ENCODE peak calls at places on chromosome 1, in six cellular contexts. One of them, this sample, is unnamed.

GRCh38 chr1:113286156-113286555 is 104.2 kb upstream of the MAGI3 start:
- DNase-seq in A549: no peak
- DNase-seq in PC-3: no peak
- DNase-seq in adrenal gland: no peak
- DNase-seq in Panc1: no peak
- DNase-seq in substantia nigra: no peak
- DNase-seq in this sample: no peak

GRCh38 chr1:173134029-173134428 is 73.1 kb downstream of the TNFSF4 start:
- DNase-seq in A549: no peak
- DNase-seq in PC-3: peak; percentile 64
- DNase-seq in adrenal gland: no peak
- DNase-seq in Panc1: no peak
- DNase-seq in substantia nigra: no peak
- DNase-seq in this sample: no peak

GRCh38 chr1:40980453-40981121 is 1.1 kb downstream of the CTPS1 start:
- DNase-seq in A549: no peak
- DNase-seq in PC-3: peak; percentile 63
- DNase-seq in adrenal gland: no peak
- DNase-seq in Panc1: no peak
- DNase-seq in substantia nigra: no peak
- DNase-seq in this sample: peak; percentile 69

GRCh38 chr1:109821221-109821669 is 57.5 kb upstream of the EPS8L3 start:
- DNase-seq in A549: peak; percentile 56
- DNase-seq in PC-3: peak; percentile 81
- DNase-seq in adrenal gland: peak; percentile 92
- DNase-seq in Panc1: no peak
- DNase-seq in substantia nigra: no peak
- DNase-seq in this sample: peak; percentile 70

GRCh38 chr1:44290250-44291094 is 64.6 kb downstream of the ERI3 start:
- DNase-seq in A549: no peak
- DNase-seq in PC-3: no peak
- DNase-seq in adrenal gland: no peak
- DNase-seq in Panc1: no peak
- DNase-seq in substantia nigra: no peak
- DNase-seq in this sample: no peak

GRCh38 chr1:52139817-52140540 is 1.9 kb upstream of the ZFYVE9 start:
- DNase-seq in A549: no peak
- DNase-seq in PC-3: peak; percentile 68
- DNase-seq in adrenal gland: no peak
- DNase-seq in Panc1: peak; percentile 75
- DNase-seq in substantia nigra: no peak
- DNase-seq in this sample: no peak

GRCh38 chr1:19307804-19308508 is 4.0 kb downstream of the AKR7A2 start:
- DNase-seq in A549: no peak
- DNase-seq in PC-3: no peak
- DNase-seq in adrenal gland: no peak
- DNase-seq in Panc1: no peak
- DNase-seq in substantia nigra: no peak
- DNase-seq in this sample: no peak

GRCh38 chr1:62093261-62093660 is 101.4 kb upstream of the L1TD1 start:
- DNase-seq in A549: no peak
- DNase-seq in PC-3: no peak
- DNase-seq in adrenal gland: no peak
- DNase-seq in Panc1: no peak
- DNase-seq in substantia nigra: no peak
- DNase-seq in this sample: no peak

DNA sequence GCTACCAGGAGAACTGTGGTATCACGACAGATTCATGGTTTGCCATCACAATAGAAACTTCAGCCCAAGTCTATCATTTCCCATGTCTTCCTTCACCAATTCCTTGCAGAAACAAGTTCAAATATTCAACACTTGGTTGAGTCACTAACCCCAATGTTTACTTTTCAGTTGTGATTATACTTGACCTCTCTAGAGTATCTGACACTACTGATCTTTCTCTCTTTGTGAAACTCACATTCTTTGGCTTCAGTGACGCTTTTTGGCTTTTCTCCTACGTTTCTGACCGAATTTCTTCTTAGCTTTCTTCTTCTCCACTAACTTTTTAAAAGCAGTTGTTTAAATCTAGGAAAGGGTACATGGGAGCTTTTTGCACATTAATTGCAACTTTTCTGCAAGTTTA is 48.8 kb upstream of the HMGB4 start:
- DNase-seq in A549: no peak
- DNase-seq in PC-3: peak; percentile 36
- DNase-seq in adrenal gland: no peak
- DNase-seq in Panc1: no peak
- DNase-seq in substantia nigra: no peak
- DNase-seq in this sample: no peak
- H3K27ac ChIP-seq in A549: no peak overlapping the region
- H3K27ac ChIP-seq in PC-3: no peak overlapping the region
- H3K27ac ChIP-seq in adrenal gland: no peak overlapping the region
- H3K27ac ChIP-seq in Panc1: no peak overlapping the region
- H3K27ac ChIP-seq in substantia nigra: no peak overlapping the region
- H3K27ac ChIP-seq in this sample: no peak overlapping the region

GRCh38 chr1:119099775-119100174 is 40.7 kb downstream of the WARS2 start:
- DNase-seq in A549: no peak
- DNase-seq in PC-3: no peak
- DNase-seq in adrenal gland: no peak
- DNase-seq in Panc1: no peak
- DNase-seq in substantia nigra: no peak
- DNase-seq in this sample: no peak

GRCh38 chr1:119101563-119101962 is 38.9 kb downstream of the WARS2 start:
- DNase-seq in A549: no peak
- DNase-seq in PC-3: no peak
- DNase-seq in adrenal gland: no peak
- DNase-seq in Panc1: no peak
- DNase-seq in substantia nigra: no peak
- DNase-seq in this sample: no peak

GRCh38 chr1:119097380-119097779 is 43.1 kb downstream of the WARS2 start:
- DNase-seq in A549: no peak
- DNase-seq in PC-3: peak; percentile 4
- DNase-seq in adrenal gland: no peak
- DNase-seq in Panc1: no peak
- DNase-seq in substantia nigra: no peak
- DNase-seq in this sample: no peak

GRCh38 chr1:119103764-119104163 is 36.7 kb downstream of the WARS2 start:
- DNase-seq in A549: no peak
- DNase-seq in PC-3: no peak
- DNase-seq in adrenal gland: no peak
- DNase-seq in Panc1: no peak
- DNase-seq in substantia nigra: no peak
- DNase-seq in this sample: no peak

DNA sequence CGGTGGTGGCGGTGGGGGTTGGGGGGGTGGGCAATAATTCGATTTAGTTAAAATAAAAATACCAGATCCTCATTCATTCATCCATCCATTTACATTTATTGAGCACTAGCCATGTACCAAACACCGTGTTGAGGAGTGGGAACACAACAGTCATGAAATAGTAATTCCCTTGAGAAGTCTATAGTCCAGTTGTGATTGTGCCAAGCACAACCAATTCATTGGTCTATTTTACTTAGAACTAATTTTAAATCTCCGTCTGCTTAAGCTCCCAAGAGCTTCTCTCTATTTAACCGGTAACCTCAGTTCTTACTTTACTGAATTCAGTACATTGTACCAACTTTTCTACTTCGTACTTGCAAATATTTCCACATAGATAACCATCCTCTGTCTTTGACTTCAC is 38.4 kb downstream of the WARS2 start:
- DNase-seq in A549: no peak
- DNase-seq in PC-3: no peak
- DNase-seq in adrenal gland: no peak
- DNase-seq in Panc1: no peak
- DNase-seq in substantia nigra: no peak
- DNase-seq in this sample: no peak
- H3K27ac ChIP-seq in A549: no peak overlapping the region
- H3K27ac ChIP-seq in PC-3: no peak overlapping the region
- H3K27ac ChIP-seq in adrenal gland: peak overlapping the region; percentile 44
- H3K27ac ChIP-seq in Panc1: no peak overlapping the region
- H3K27ac ChIP-seq in substantia nigra: no peak overlapping the region
- H3K27ac ChIP-seq in this sample: no peak overlapping the region

DNA sequence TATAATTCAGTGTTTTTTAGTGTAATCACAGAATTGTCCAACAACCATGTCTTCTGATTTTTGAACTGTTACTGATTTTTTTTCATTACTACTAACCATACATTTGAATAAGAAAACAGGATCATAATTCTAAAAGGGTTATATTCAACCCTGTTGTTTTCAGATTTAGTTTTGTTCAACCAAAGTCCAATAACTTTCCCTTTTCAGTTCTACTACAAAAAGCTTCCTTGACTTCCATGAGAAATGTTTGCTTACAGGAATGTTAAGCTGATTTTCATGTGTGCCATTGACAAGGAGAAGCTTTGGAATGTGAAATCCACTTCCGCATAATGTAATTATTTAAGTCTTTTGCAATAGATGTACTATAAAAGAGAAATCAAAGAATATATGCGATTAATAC is 72.0 kb upstream of the ZNF326 start:
- DNase-seq in A549: no peak
- DNase-seq in PC-3: no peak
- DNase-seq in adrenal gland: no peak
- DNase-seq in Panc1: no peak
- DNase-seq in substantia nigra: no peak
- DNase-seq in this sample: no peak
- H3K27ac ChIP-seq in A549: no peak overlapping the region
- H3K27ac ChIP-seq in PC-3: no peak overlapping the region
- H3K27ac ChIP-seq in adrenal gland: no peak overlapping the region
- H3K27ac ChIP-seq in Panc1: no peak overlapping the region
- H3K27ac ChIP-seq in substantia nigra: no peak overlapping the region
- H3K27ac ChIP-seq in this sample: no peak overlapping the region

DNA sequence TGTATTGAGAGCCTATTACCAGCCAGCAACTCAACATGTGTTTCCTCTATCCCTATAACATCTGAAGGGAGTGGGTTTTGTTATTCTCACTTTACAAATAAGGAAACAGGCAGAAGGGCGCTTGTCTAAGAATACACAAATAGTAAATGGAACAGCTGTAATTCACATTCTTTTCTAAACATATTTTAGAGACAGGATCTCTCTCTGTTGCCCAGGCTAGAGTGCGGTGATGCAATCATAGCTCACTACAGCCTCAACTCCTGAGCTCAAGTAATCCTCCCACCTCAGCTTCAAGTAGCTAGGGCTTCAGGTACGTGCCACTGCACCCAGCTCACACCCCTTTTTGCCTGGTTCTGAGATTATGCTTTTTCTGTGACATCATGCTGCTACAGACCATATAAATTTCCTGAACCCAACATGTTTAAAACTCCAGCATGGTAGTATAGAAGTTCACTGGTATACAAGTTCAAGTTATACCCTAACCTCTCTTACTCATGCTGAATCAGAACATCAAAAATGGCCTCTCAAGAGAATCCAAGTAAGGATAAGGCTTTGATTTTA is 8.6 kb upstream of the TACSTD2 start:
- DNase-seq in A549: no peak
- DNase-seq in PC-3: peak; percentile 27
- DNase-seq in adrenal gland: no peak
- DNase-seq in Panc1: no peak
- DNase-seq in substantia nigra: no peak
- DNase-seq in this sample: no peak
- H3K27ac ChIP-seq in A549: peak overlapping the region; percentile 76
- H3K27ac ChIP-seq in PC-3: no peak overlapping the region
- H3K27ac ChIP-seq in adrenal gland: peak overlapping the region; percentile 80
- H3K27ac ChIP-seq in Panc1: no peak overlapping the region
- H3K27ac ChIP-seq in substantia nigra: no peak overlapping the region
- H3K27ac ChIP-seq in this sample: no peak overlapping the region

GRCh38 chr1:108747128-108747827 is 804 bp downstream of the STXBP3 start:
- DNase-seq in A549: peak; percentile 72
- DNase-seq in PC-3: peak; percentile 76
- DNase-seq in adrenal gland: peak; percentile 90
- DNase-seq in Panc1: peak; percentile 22
- DNase-seq in substantia nigra: peak; percentile 45
- DNase-seq in this sample: peak; percentile 87

GRCh38 chr1:108746382-108747127 is at the start of gene STXBP3:
- DNase-seq in A549: peak; percentile 73
- DNase-seq in PC-3: peak; percentile 99
- DNase-seq in adrenal gland: peak; percentile 99
- DNase-seq in Panc1: peak; percentile 91
- DNase-seq in substantia nigra: peak; percentile 98
- DNase-seq in this sample: peak; percentile 100

GRCh38 chr1:108745980-108746381 is 493 bp upstream of the STXBP3 start:
- DNase-seq in A549: no peak
- DNase-seq in PC-3: no peak
- DNase-seq in adrenal gland: no peak
- DNase-seq in Panc1: no peak
- DNase-seq in substantia nigra: no peak
- DNase-seq in this sample: no peak

GRCh38 chr1:108749081-108749480 is 2.6 kb downstream of the STXBP3 start:
- DNase-seq in A549: no peak
- DNase-seq in PC-3: no peak
- DNase-seq in adrenal gland: no peak
- DNase-seq in Panc1: no peak
- DNase-seq in substantia nigra: no peak
- DNase-seq in this sample: no peak

DNA sequence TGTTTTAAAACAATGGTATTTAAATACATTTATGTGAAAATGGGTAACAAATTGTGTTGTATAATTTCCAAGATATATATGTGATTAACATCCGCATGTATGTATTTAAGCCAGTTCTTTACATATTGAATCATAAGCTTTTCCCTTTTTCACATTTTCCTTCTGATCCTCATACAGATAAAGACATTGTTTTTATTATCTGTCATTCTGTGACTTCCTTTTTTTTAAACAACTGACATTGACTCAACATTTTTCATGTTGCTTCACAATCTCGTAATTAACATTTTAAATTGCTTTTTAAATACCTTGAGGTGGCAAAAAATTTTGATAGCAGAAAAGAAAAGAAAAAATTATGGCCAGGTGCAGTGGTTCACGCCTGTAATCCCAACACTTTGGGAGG is 1.4 kb downstream of the STXBP3 start:
- DNase-seq in A549: no peak
- DNase-seq in PC-3: no peak
- DNase-seq in adrenal gland: no peak
- DNase-seq in Panc1: no peak
- DNase-seq in substantia nigra: no peak
- DNase-seq in this sample: no peak
- H3K27ac ChIP-seq in A549: no peak overlapping the region
- H3K27ac ChIP-seq in PC-3: no peak overlapping the region
- H3K27ac ChIP-seq in adrenal gland: no peak overlapping the region
- H3K27ac ChIP-seq in Panc1: no peak overlapping the region
- H3K27ac ChIP-seq in substantia nigra: peak overlapping the region; percentile 97
- H3K27ac ChIP-seq in this sample: no peak overlapping the region

GRCh38 chr1:205321959-205322283 is 376 bp upstream of the NUAK2 start:
- DNase-seq in A549: no peak
- DNase-seq in PC-3: no peak
- DNase-seq in adrenal gland: no peak
- DNase-seq in Panc1: no peak
- DNase-seq in substantia nigra: no peak
- DNase-seq in this sample: no peak
- H3K27ac ChIP-seq in A549: peak overlapping the region; percentile 96
- H3K27ac ChIP-seq in PC-3: no peak overlapping the region
- H3K27ac ChIP-seq in adrenal gland: peak overlapping the region; percentile 84
- H3K27ac ChIP-seq in Panc1: peak overlapping the region; percentile 60
- H3K27ac ChIP-seq in substantia nigra: no peak overlapping the region
- H3K27ac ChIP-seq in this sample: peak overlapping the region; percentile 12

This sample was measured in right cardiac atrium.